ENCODE peak calls at places on chromosome 16, in eight cellular contexts. L is lower leg skin, B is heart left ventricle, J is Panc1, P is choroid plexus epithelial cell, M is right lobe of liver, Z is astrocyte of the cerebellum, T is neural progenitor cell. C is an unnamed sample.

GRCh38 chr16:66070140-66070887 is 296.2 kb upstream of the CDH5 start:
- DNase-seq in Z (no peak), T (no peak), B (peak), M (no peak), P (peak), J (no peak), L (no peak), C (no peak)

GRCh38 chr16:16052916-16053315 is 103.5 kb downstream of the ABCC1 start:
- DNase-seq in J (no peak), T (no peak), M (no peak), P (peak), Z (no peak), L (no peak), B (no peak), C (no peak)

GRCh38 chr16:3998793-3999478 is 117.3 kb downstream of the ADCY9 start:
- DNase-seq in M (no peak), T (no peak), B (peak), P (peak), L (no peak), Z (no peak), J (no peak), C (peak)

GRCh38 chr16:85167589-85168537 is 55.6 kb upstream of the CIBAR2 start:
- DNase-seq in T (peak), B (no peak), P (no peak), M (no peak), Z (no peak), J (no peak), L (no peak), C (no peak)

GRCh38 chr16:12089492-12090161 is 113.1 kb downstream of the SNX29 start:
- DNase-seq in Z (no peak), B (peak), T (peak), J (no peak), M (no peak), P (peak), L (no peak), C (no peak)

GRCh38 chr16:66740010-66740409 is 11.4 kb downstream of the DYNC1LI2 start:
- DNase-seq in L (no peak), T (peak), B (no peak), M (no peak), J (no peak), P (peak), Z (no peak), C (no peak)

GRCh38 chr16:31022574-31023251 is 10.6 kb upstream of the STX4 start:
- DNase-seq in J (no peak), M (no peak), L (no peak), Z (no peak), B (no peak), T (no peak), P (no peak), C (no peak)

GRCh38 chr16:78571880-78572279 is 472.4 kb downstream of the WWOX start:
- DNase-seq in M (no peak), T (no peak), P (no peak), L (no peak), Z (no peak), J (no peak), B (no peak), C (no peak)

GRCh38 chr16:4064950-4065352 is 51.3 kb downstream of the ADCY9 start:
- DNase-seq in J (no peak), T (no peak), M (no peak), B (no peak), Z (no peak), P (no peak), L (no peak), C (no peak)

GRCh38 chr16:8493885-8494487 is 96.3 kb downstream of the TMEM114 start:
- DNase-seq in B (no peak), J (no peak), Z (no peak), L (no peak), P (no peak), M (no peak), T (peak), C (no peak)

GRCh38 chr16:30710971-30711370 is 12.0 kb downstream of the SRCAP start:
- DNase-seq in P (no peak), T (no peak), L (no peak), M (no peak), J (no peak), B (peak), Z (no peak), C (no peak)

GRCh38 chr16:12137344-12138094 is 161.0 kb downstream of the SNX29 start:
- DNase-seq in J (no peak), P (no peak), B (no peak), M (no peak), L (no peak), Z (no peak), T (no peak), C (no peak)

GRCh38 chr16:61654962-61655361 is 381.3 kb downstream of the CDH8 start:
- DNase-seq in M (no peak), Z (no peak), L (no peak), J (no peak), B (no peak), T (no peak), P (no peak), C (no peak)

GRCh38 chr16:83723901-83724300 is 83.9 kb upstream of the HSBP1 start:
- DNase-seq in Z (no peak), M (no peak), P (no peak), J (no peak), L (no peak), B (no peak), T (no peak), C (no peak)

GRCh38 chr16:14509675-14510132 is 120.4 kb downstream of the PARN start:
- DNase-seq in T (peak), L (no peak), B (no peak), M (no peak), P (peak), Z (no peak), J (no peak), C (no peak)

GRCh38 chr16:2483160-2483559 is 8.2 kb downstream of the TBC1D24 start:
- DNase-seq in T (no peak), L (no peak), J (no peak), B (peak), M (peak), Z (no peak), P (no peak), C (no peak)
- H3K4me3 ChIP-seq in T (no peak), L (no peak), J (no peak), B (no peak), M (no peak), Z (no peak), P (no peak), C (peak)

GRCh38 chr16:23148513-23149266 is 562 bp downstream of the USP31 start:
- DNase-seq in P (peak), T (peak), M (peak), L (peak), B (peak), J (no peak), Z (no peak), C (no peak)

GRCh38 chr16:23146877-23147601 is 2.2 kb downstream of the USP31 start:
- DNase-seq in B (no peak), P (no peak), T (no peak), J (no peak), Z (no peak), L (no peak), M (no peak), C (no peak)

GRCh38 chr16:23149267-23149992 is at the start of gene USP31:
- DNase-seq in T (peak), B (peak), L (peak), Z (peak), J (peak), M (peak), P (peak), C (peak)

GRCh38 chr16:23148166-23148512 is 1.1 kb downstream of the USP31 start:
- DNase-seq in L (no peak), T (no peak), J (no peak), Z (no peak), P (no peak), B (no peak), M (no peak), C (no peak)

DNA sequence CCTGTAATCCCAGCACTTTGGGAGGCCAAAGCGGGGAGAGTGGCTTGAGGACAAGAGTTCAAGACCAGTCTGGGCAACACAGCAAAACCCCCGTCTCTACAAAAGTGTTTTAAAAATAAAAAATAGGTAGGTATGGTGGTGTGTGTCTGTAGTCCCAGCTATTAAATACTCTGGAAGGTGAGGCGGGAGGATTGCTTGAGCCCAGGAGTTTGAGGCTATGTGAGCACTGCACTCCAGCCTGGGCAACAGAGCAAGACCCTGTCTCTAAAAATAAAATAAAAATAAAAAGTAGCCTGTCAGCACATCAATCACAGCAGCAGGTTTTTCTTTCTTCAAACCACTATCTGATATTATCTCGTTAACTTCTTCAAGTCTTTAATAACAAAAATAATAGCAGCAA is 1.6 kb downstream of the USP31 start:
- DNase-seq in T (no peak), Z (no peak), P (no peak), B (no peak), J (no peak), L (no peak), M (no peak), C (no peak)
- H3K4me3 ChIP-seq in T (peak), Z (peak), P (no peak), B (peak), J (peak), L (no peak), M (peak), C (no peak)

DNA sequence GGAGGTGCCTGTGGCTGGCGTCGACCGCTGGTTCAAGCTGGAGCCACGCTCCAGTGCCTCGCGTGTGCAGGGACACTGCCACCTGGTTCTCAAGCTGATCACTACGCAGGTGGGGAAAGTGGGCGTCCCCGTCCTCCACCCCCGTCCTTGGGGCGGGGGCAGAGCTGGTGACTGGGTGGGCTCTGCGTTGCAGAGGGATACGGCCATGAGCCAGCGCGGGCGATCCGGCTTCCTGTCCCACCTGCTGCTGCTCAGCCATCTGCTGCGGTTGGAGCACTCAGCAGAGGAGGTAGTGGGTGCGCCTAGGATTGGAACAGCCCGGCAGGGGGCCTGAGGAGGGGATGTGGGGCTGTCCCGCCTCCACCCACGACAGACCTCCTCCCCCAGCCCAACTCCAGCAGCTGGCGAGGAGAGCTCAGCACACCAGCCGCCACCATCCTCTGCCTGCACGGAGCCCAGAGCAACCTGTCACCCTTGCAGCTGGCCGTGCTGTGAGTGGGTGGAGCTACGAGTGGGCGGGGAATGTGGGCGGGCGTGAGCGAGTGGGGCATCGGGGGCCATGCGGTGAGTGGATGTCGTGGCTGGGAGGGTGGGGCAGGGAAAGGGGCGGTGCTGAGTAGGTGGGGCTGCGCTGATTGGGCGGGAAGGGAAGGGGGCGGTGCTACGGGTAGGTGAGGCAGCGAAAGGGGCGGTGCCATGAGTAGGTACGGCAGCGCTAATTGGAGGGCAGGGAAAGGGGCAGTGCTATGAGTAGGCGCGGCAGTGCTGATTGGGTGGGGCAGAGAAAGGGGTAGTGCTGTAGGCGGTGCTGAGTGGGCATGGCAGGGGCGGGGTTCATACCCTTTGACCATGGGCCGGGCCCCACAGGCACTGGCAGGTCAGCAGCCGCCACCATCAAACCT is 8.9 kb downstream of the TSR3 start:
- DNase-seq in P (peak), Z (peak), T (peak), M (peak), L (peak), J (peak), B (peak), C (peak)
- H3K4me3 ChIP-seq in P (no peak), Z (no peak), T (peak), M (peak), L (no peak), J (peak), B (no peak), C (no peak)

GRCh38 chr16:554640-555413 is 5.4 kb upstream of the PRR35 start:
- DNase-seq in T (no peak), J (no peak), M (no peak), L (no peak), Z (no peak), P (no peak), B (no peak), C (peak)
- H3K4me3 ChIP-seq in T (no peak), J (no peak), M (no peak), L (no peak), Z (no peak), P (no peak), B (no peak), C (peak)

GRCh38 chr16:68993421-68993820 is 112.0 kb upstream of the HAS3 start:
- DNase-seq in J (no peak), M (no peak), P (no peak), T (no peak), L (no peak), B (no peak), Z (no peak), C (no peak)

GRCh38 chr16:68994324-68994723 is 111.1 kb upstream of the HAS3 start:
- DNase-seq in M (no peak), J (no peak), P (no peak), Z (no peak), B (no peak), L (no peak), T (no peak), C (no peak)

GRCh38 chr16:68992521-68992920 is 112.9 kb upstream of the HAS3 start:
- DNase-seq in P (peak), L (no peak), B (no peak), Z (peak), J (no peak), M (no peak), T (no peak), C (peak)

GRCh38 chr16:68995011-68995504 is 110.4 kb upstream of the HAS3 start:
- DNase-seq in B (no peak), Z (no peak), J (no peak), M (no peak), T (peak), P (peak), L (peak), C (no peak)

GRCh38 chr16:68993885-68994284 is 111.6 kb upstream of the HAS3 start:
- DNase-seq in L (no peak), B (no peak), Z (peak), M (no peak), P (peak), T (no peak), J (no peak), C (peak)
- H3K4me3 ChIP-seq in L (no peak), B (no peak), Z (no peak), M (no peak), P (no peak), T (no peak), J (no peak), C (no peak)

DNA sequence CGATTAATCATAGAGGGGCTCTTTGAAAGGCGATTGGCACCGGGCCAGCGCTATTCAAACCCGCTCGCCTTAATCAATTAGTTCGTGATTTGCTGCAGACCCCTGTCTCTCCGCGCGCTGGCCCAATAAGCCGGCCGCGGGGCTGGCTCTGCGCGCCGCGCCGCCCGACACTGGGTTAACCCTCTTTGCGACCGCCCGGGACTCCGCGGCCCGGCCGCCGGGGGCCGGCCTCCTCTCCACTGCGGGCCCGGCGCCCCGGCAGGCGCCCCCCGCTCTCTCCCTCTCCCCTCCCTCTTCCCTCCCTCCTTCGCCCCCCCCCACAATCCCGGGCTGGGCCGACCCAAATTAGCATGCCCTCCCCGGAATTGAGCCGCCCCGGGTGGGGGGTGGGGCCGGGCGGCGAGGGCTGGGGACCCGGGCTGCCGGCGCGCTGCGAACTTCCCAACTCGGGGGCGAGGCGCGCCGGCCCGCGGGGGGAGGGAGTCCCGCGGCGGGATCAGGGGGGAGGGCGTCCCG is 423 bp upstream of the SALL1 start:
- DNase-seq in M (peak), J (no peak), P (peak), Z (peak), T (peak), B (no peak), L (no peak), C (no peak)
- H3K4me3 ChIP-seq in M (peak), J (no peak), P (peak), Z (peak), T (peak), B (peak), L (no peak), C (peak)

GRCh38 chr16:86508028-86508946 is 2.0 kb upstream of the FOXF1 start:
- DNase-seq in L (no peak), B (no peak), J (no peak), M (no peak), T (peak), P (peak), Z (no peak), C (no peak)
- H3K4me3 ChIP-seq in L (no peak), B (peak), J (no peak), M (peak), T (peak), P (peak), Z (peak), C (peak)

C was measured in BJ.